ENCODE peak calls at places on chromosome X, in six cellular contexts. P, O, R, L, Z and D are unnamed samples.

GRCh38 chrX:21975827-21976226 is 35.3 kb downstream of the SMS start:
- DNase-seq in P (no peak), O (no peak), R (no peak), L (no peak), Z (no peak), D (no peak)

GRCh38 chrX:124086411-124086810 is 124.9 kb downstream of the STAG2 start:
- DNase-seq in P (no peak), O (no peak), R (peak), L (no peak), Z (peak), D (no peak)

GRCh38 chrX:72108666-72109065 is 23.0 kb downstream of the RTL5 start:
- DNase-seq in P (no peak), O (no peak), R (no peak), L (no peak), Z (no peak), D (no peak)

GRCh38 chrX:15816886-15817285 is 26.6 kb downstream of the ZRSR2 start:
- DNase-seq in P (no peak), O (no peak), R (peak), L (no peak), Z (peak), D (no peak)

GRCh38 chrX:24412637-24413363 is 52.3 kb upstream of the PDK3 start:
- DNase-seq in P (no peak), O (no peak), R (no peak), L (no peak), Z (no peak), D (no peak)

GRCh38 chrX:155218777-155219176 is 2.5 kb downstream of the VBP1 start:
- DNase-seq in P (no peak), O (no peak), R (no peak), L (no peak), Z (no peak), D (no peak)

GRCh38 chrX:33204889-33205288 is 6.5 kb downstream of the DMD start:
- DNase-seq in P (no peak), O (no peak), R (no peak), L (no peak), Z (no peak), D (no peak)

GRCh38 chrX:15600745-15601144 is at the start of gene ACE2:
- DNase-seq in P (no peak), O (no peak), R (no peak), L (no peak), Z (no peak), D (no peak)

GRCh38 chrX:119181491-119181890 is 53.9 kb upstream of the KIAA1210 start:
- DNase-seq in P (no peak), O (no peak), R (no peak), L (no peak), Z (no peak), D (peak)

GRCh38 chrX:17470136-17470535 is 95.1 kb downstream of the NHS start:
- DNase-seq in P (no peak), O (no peak), R (no peak), L (no peak), Z (no peak), D (no peak)

GRCh38 chrX:119763175-119763574 is 4.8 kb downstream of the SOWAHD start:
- DNase-seq in P (no peak), O (peak), R (no peak), L (no peak), Z (no peak), D (no peak)

GRCh38 chrX:57678686-57679428 is 1.2 kb downstream of the NLRP2B start:
- DNase-seq in P (no peak), O (no peak), R (no peak), L (no peak), Z (no peak), D (no peak)

GRCh38 chrX:13367950-13368349 is 48.1 kb upstream of the ATXN3L start:
- DNase-seq in P (no peak), O (no peak), R (no peak), L (no peak), Z (no peak), D (no peak)

GRCh38 chrX:83521905-83522304 is 13.8 kb downstream of the POU3F4 start:
- DNase-seq in P (no peak), O (no peak), R (no peak), L (no peak), Z (no peak), D (no peak)

GRCh38 chrX:64536740-64537139 is 141.5 kb upstream of the MTMR8 start:
- DNase-seq in P (no peak), O (no peak), R (no peak), L (no peak), Z (no peak), D (no peak)

GRCh38 chrX:10676239-10676971 is 56.0 kb upstream of the MID1 start:
- DNase-seq in P (no peak), O (no peak), R (no peak), L (no peak), Z (no peak), D (no peak)

GRCh38 chrX:72468607-72469006 is 104.0 kb downstream of the HDAC8 start:
- DNase-seq in P (no peak), O (no peak), R (no peak), L (no peak), Z (no peak), D (no peak)

GRCh38 chrX:25897758-25898157 is 240.4 kb upstream of the MAGEB18 start:
- DNase-seq in P (no peak), O (no peak), R (no peak), L (no peak), Z (no peak), D (no peak)

GRCh38 chrX:149372861-149373260 is 132.2 kb downstream of the IDS start:
- DNase-seq in P (no peak), O (no peak), R (no peak), L (no peak), Z (no peak), D (no peak)

GRCh38 chrX:56232221-56233082 is at the start of gene KLF8:
- DNase-seq in P (no peak), O (no peak), R (peak), L (no peak), Z (no peak), D (no peak)

GRCh38 chrX:9390121-9390520 is 74.7 kb upstream of the TBL1X start:
- DNase-seq in P (no peak), O (no peak), R (no peak), L (no peak), Z (no peak), D (no peak)

GRCh38 chrX:55342533-55343501 is 78.1 kb upstream of the PAGE3 start:
- DNase-seq in P (no peak), O (no peak), R (peak), L (no peak), Z (peak), D (peak)

GRCh38 chrX:40094900-40095587 is 2.7 kb downstream of the BCOR start:
- DNase-seq in P (no peak), O (no peak), R (no peak), L (no peak), Z (no peak), D (no peak)

GRCh38 chrX:131778269-131779218 is 234.7 kb downstream of the OR13H1 start:
- DNase-seq in P (no peak), O (peak), R (no peak), L (no peak), Z (peak), D (no peak)

GRCh38 chrX:40912576-40912975 is 172.7 kb upstream of the USP9X start:
- DNase-seq in P (no peak), O (no peak), R (no peak), L (no peak), Z (no peak), D (no peak)

GRCh38 chrX:78643106-78643505 is 16.0 kb downstream of the RTL3 start:
- DNase-seq in P (no peak), O (no peak), R (no peak), L (no peak), Z (no peak), D (no peak)

GRCh38 chrX:49184294-49185061 is 1.7 kb downstream of the PRICKLE3 start:
- DNase-seq in P (no peak), O (peak), R (peak), L (no peak), Z (no peak), D (peak)

GRCh38 chrX:148310402-148311200 is 189.8 kb upstream of the AFF2 start:
- DNase-seq in P (no peak), O (no peak), R (peak), L (peak), Z (peak), D (no peak)

GRCh38 chrX:2498781-2499302 is 1.9 kb downstream of the DHRSX start:
- DNase-seq in P (no peak), O (no peak), R (no peak), L (no peak), Z (no peak), D (no peak)

GRCh38 chrX:120310861-120311631 is at the start of gene TMEM255A:
- DNase-seq in P (no peak), O (no peak), R (peak), L (no peak), Z (no peak), D (peak)

GRCh38 chrX:15245896-15246295 is 24.0 kb downstream of the ASB9 start:
- DNase-seq in P (no peak), O (no peak), R (no peak), L (no peak), Z (no peak), D (no peak)

GRCh38 chrX:2576793-2577192 is 76.0 kb upstream of the DHRSX start:
- DNase-seq in P (no peak), O (no peak), R (no peak), L (no peak), Z (no peak), D (no peak)